ENCODE peak calls at places on chromosomes 12 and 14, in six cellular contexts. One of them, this sample, is unnamed.

GRCh38 chr12:104576980-104577925 is 120.5 kb downstream of the CHST11 start:
- DNase-seq in NCI-H510A: no peak
- DNase-seq in activated CD4-positive, alpha-beta T cell treated with anti-CD3 and anti-CD28 coated beads, Interleukin-2, amount 10 ng/mL, durations not matched to agents 7 days and 5 days: no peak
- DNase-seq in COR-L47: no peak
- DNase-seq in ELF-1: no peak
- DNase-seq in stimulated activated CD8-positive, alpha-beta memory T cell treated with anti-CD3 and anti-CD28 coated beads, Interleukin-15, amount 100 ng/mL, for 24 hours: no peak
- DNase-seq in this sample: no peak

GRCh38 chr12:103877934-103878510 is 37.0 kb upstream of the NT5DC3 start:
- DNase-seq in NCI-H510A: peak
- DNase-seq in activated CD4-positive, alpha-beta T cell treated with anti-CD3 and anti-CD28 coated beads, Interleukin-2, amount 10 ng/mL, durations not matched to agents 7 days and 5 days: peak
- DNase-seq in COR-L47: peak
- DNase-seq in ELF-1: peak
- DNase-seq in stimulated activated CD8-positive, alpha-beta memory T cell treated with anti-CD3 and anti-CD28 coated beads, Interleukin-15, amount 100 ng/mL, for 24 hours: no peak
- DNase-seq in this sample: no peak

GRCh38 chr12:85036736-85037135 is 585 bp downstream of the LRRIQ1 start:
- DNase-seq in NCI-H510A: peak
- DNase-seq in activated CD4-positive, alpha-beta T cell treated with anti-CD3 and anti-CD28 coated beads, Interleukin-2, amount 10 ng/mL, durations not matched to agents 7 days and 5 days: no peak
- DNase-seq in COR-L47: no peak
- DNase-seq in ELF-1: no peak
- DNase-seq in stimulated activated CD8-positive, alpha-beta memory T cell treated with anti-CD3 and anti-CD28 coated beads, Interleukin-15, amount 100 ng/mL, for 24 hours: no peak
- DNase-seq in this sample: no peak

GRCh38 chr12:81141220-81141619 is 63.3 kb downstream of the ACSS3 start:
- DNase-seq in NCI-H510A: no peak
- DNase-seq in activated CD4-positive, alpha-beta T cell treated with anti-CD3 and anti-CD28 coated beads, Interleukin-2, amount 10 ng/mL, durations not matched to agents 7 days and 5 days: no peak
- DNase-seq in COR-L47: no peak
- DNase-seq in ELF-1: no peak
- DNase-seq in stimulated activated CD8-positive, alpha-beta memory T cell treated with anti-CD3 and anti-CD28 coated beads, Interleukin-15, amount 100 ng/mL, for 24 hours: no peak
- DNase-seq in this sample: no peak

GRCh38 chr14:93797071-93797470 is 8.8 kb upstream of the PRIMA1 start:
- DNase-seq in NCI-H510A: no peak
- DNase-seq in activated CD4-positive, alpha-beta T cell treated with anti-CD3 and anti-CD28 coated beads, Interleukin-2, amount 10 ng/mL, durations not matched to agents 7 days and 5 days: no peak
- DNase-seq in COR-L47: no peak
- DNase-seq in ELF-1: no peak
- DNase-seq in stimulated activated CD8-positive, alpha-beta memory T cell treated with anti-CD3 and anti-CD28 coated beads, Interleukin-15, amount 100 ng/mL, for 24 hours: no peak
- DNase-seq in this sample: no peak

GRCh38 chr12:104478396-104479140 is 21.8 kb downstream of the CHST11 start:
- DNase-seq in NCI-H510A: no peak
- DNase-seq in activated CD4-positive, alpha-beta T cell treated with anti-CD3 and anti-CD28 coated beads, Interleukin-2, amount 10 ng/mL, durations not matched to agents 7 days and 5 days: peak
- DNase-seq in COR-L47: no peak
- DNase-seq in ELF-1: no peak
- DNase-seq in stimulated activated CD8-positive, alpha-beta memory T cell treated with anti-CD3 and anti-CD28 coated beads, Interleukin-15, amount 100 ng/mL, for 24 hours: no peak
- DNase-seq in this sample: no peak

GRCh38 chr14:105059035-105059916 is 6.0 kb downstream of the GPR132 start:
- DNase-seq in NCI-H510A: no peak
- DNase-seq in activated CD4-positive, alpha-beta T cell treated with anti-CD3 and anti-CD28 coated beads, Interleukin-2, amount 10 ng/mL, durations not matched to agents 7 days and 5 days: peak
- DNase-seq in COR-L47: no peak
- DNase-seq in ELF-1: peak
- DNase-seq in stimulated activated CD8-positive, alpha-beta memory T cell treated with anti-CD3 and anti-CD28 coated beads, Interleukin-15, amount 100 ng/mL, for 24 hours: no peak
- DNase-seq in this sample: no peak

GRCh38 chr14:20609215-20610001 is 18.2 kb upstream of the RNASE12 start:
- DNase-seq in NCI-H510A: peak
- DNase-seq in activated CD4-positive, alpha-beta T cell treated with anti-CD3 and anti-CD28 coated beads, Interleukin-2, amount 10 ng/mL, durations not matched to agents 7 days and 5 days: peak
- DNase-seq in COR-L47: peak
- DNase-seq in ELF-1: peak
- DNase-seq in stimulated activated CD8-positive, alpha-beta memory T cell treated with anti-CD3 and anti-CD28 coated beads, Interleukin-15, amount 100 ng/mL, for 24 hours: no peak
- DNase-seq in this sample: no peak

GRCh38 chr12:105451211-105451610 is 120.7 kb downstream of the C12orf75 start:
- DNase-seq in NCI-H510A: no peak
- DNase-seq in activated CD4-positive, alpha-beta T cell treated with anti-CD3 and anti-CD28 coated beads, Interleukin-2, amount 10 ng/mL, durations not matched to agents 7 days and 5 days: no peak
- DNase-seq in COR-L47: no peak
- DNase-seq in ELF-1: no peak
- DNase-seq in stimulated activated CD8-positive, alpha-beta memory T cell treated with anti-CD3 and anti-CD28 coated beads, Interleukin-15, amount 100 ng/mL, for 24 hours: no peak
- DNase-seq in this sample: no peak